ENCODE peak calls at places on chromosomes 6 and 20, in eight cellular contexts. J, V, A, B, C, W, I and D are unnamed samples.

GRCh38 chr20:51142448-51142847 is 119.5 kb upstream of the KCNG1 start:
- DNase-seq in J (no peak), V (no peak), A (no peak), B (no peak), C (no peak), W (no peak), I (no peak), D (no peak)

GRCh38 chr20:2986466-2986865 is 57.0 kb upstream of the GNRH2 start:
- DNase-seq in J (no peak), V (no peak), A (no peak), B (no peak), C (no peak), W (no peak), I (no peak), D (no peak)

GRCh38 chr6:133973109-133973971 is 20.3 kb downstream of the TBPL1 start:
- DNase-seq in J (no peak), V (peak), A (no peak), B (peak), C (peak), W (no peak), I (no peak), D (no peak)

GRCh38 chr6:154925130-154925529 is 70.0 kb upstream of the TIAM2 start:
- DNase-seq in J (no peak), V (no peak), A (no peak), B (peak), C (no peak), W (no peak), I (no peak), D (no peak)

GRCh38 chr20:31788578-31788977 is 30.6 kb upstream of the MYLK2 start:
- DNase-seq in J (no peak), V (peak), A (no peak), B (no peak), C (no peak), W (no peak), I (no peak), D (no peak)

GRCh38 chr6:1762203-1762602 is 152.5 kb downstream of the FOXC1 start:
- DNase-seq in J (no peak), V (no peak), A (no peak), B (no peak), C (no peak), W (no peak), I (peak), D (no peak)

GRCh38 chr6:128601060-128601459 is 80.7 kb upstream of the PTPRK start:
- DNase-seq in J (no peak), V (no peak), A (no peak), B (no peak), C (no peak), W (no peak), I (no peak), D (no peak)

GRCh38 chr20:49627329-49627761 is 59.4 kb upstream of the PTGIS start:
- DNase-seq in J (no peak), V (no peak), A (peak), B (no peak), C (no peak), W (no peak), I (no peak), D (peak)

GRCh38 chr6:169539176-169539897 is 162.5 kb downstream of the WDR27 start:
- DNase-seq in J (no peak), V (no peak), A (no peak), B (no peak), C (no peak), W (no peak), I (no peak), D (no peak)

GRCh38 chr6:46473866-46474265 is 17.4 kb downstream of the RCAN2 start:
- DNase-seq in J (no peak), V (no peak), A (no peak), B (no peak), C (no peak), W (no peak), I (no peak), D (no peak)

GRCh38 chr6:100116409-100117194 is 122.6 kb upstream of the MCHR2 start:
- DNase-seq in J (no peak), V (peak), A (no peak), B (peak), C (peak), W (no peak), I (no peak), D (peak)

GRCh38 chr6:37624606-37625574 is 72.8 kb downstream of the MDGA1 start:
- DNase-seq in J (no peak), V (peak), A (no peak), B (peak), C (no peak), W (peak), I (no peak), D (peak)

GRCh38 chr6:56101141-56101553 is 146.2 kb downstream of the COL21A1 start:
- DNase-seq in J (no peak), V (no peak), A (no peak), B (no peak), C (peak), W (no peak), I (no peak), D (no peak)

GRCh38 chr20:48066256-48066655 is 281.0 kb upstream of the SULF2 start:
- DNase-seq in J (no peak), V (no peak), A (no peak), B (no peak), C (no peak), W (no peak), I (no peak), D (no peak)

GRCh38 chr6:74091133-74091793 is 395.3 kb downstream of the CD109 start:
- DNase-seq in J (no peak), V (peak), A (peak), B (peak), C (peak), W (no peak), I (no peak), D (no peak)

GRCh38 chr20:52536841-52537400 is 345.3 kb upstream of the ZFP64 start:
- DNase-seq in J (no peak), V (no peak), A (no peak), B (no peak), C (no peak), W (no peak), I (no peak), D (no peak)

GRCh38 chr6:54910326-54910952 is 63.9 kb downstream of the FAM83B start:
- DNase-seq in J (no peak), V (no peak), A (peak), B (no peak), C (no peak), W (no peak), I (no peak), D (peak)

GRCh38 chr6:11921017-11921438 is 91.1 kb upstream of the HIVEP1 start:
- DNase-seq in J (no peak), V (no peak), A (peak), B (no peak), C (peak), W (no peak), I (no peak), D (peak)

GRCh38 chr6:34104186-34104585 is 41.7 kb downstream of the GRM4 start:
- DNase-seq in J (no peak), V (no peak), A (no peak), B (no peak), C (no peak), W (no peak), I (no peak), D (no peak)

GRCh38 chr6:83065511-83066192 is at the start of gene UBE3D:
- DNase-seq in J (peak), V (peak), A (peak), B (peak), C (peak), W (peak), I (peak), D (peak)

GRCh38 chr6:160418370-160418769 is 70.2 kb downstream of the SLC22A3 start:
- DNase-seq in J (no peak), V (no peak), A (no peak), B (no peak), C (no peak), W (no peak), I (no peak), D (no peak)

GRCh38 chr6:180295-180694 is 112.0 kb upstream of the DUSP22 start:
- DNase-seq in J (no peak), V (no peak), A (no peak), B (no peak), C (no peak), W (no peak), I (no peak), D (no peak)

GRCh38 chr6:91082311-91082803 is 495.5 kb upstream of the MAP3K7 start:
- DNase-seq in J (no peak), V (peak), A (no peak), B (no peak), C (no peak), W (no peak), I (no peak), D (no peak)

GRCh38 chr20:25477156-25477882 is 69.8 kb downstream of the GINS1 start:
- DNase-seq in J (no peak), V (no peak), A (no peak), B (no peak), C (no peak), W (peak), I (no peak), D (no peak)

GRCh38 chr20:41534170-41534569 is 84.0 kb downstream of the CHD6 start:
- DNase-seq in J (no peak), V (no peak), A (no peak), B (no peak), C (no peak), W (no peak), I (no peak), D (no peak)

GRCh38 chr6:137571854-137572253 is 77.7 kb upstream of the OLIG3 start:
- DNase-seq in J (peak), V (peak), A (no peak), B (peak), C (peak), W (no peak), I (no peak), D (peak)

GRCh38 chr6:39361657-39362486 is 39.4 kb upstream of the KCNK16 start:
- DNase-seq in J (peak), V (peak), A (peak), B (peak), C (peak), W (peak), I (peak), D (peak)

GRCh38 chr6:169556758-169557505 is 144.9 kb downstream of the WDR27 start:
- DNase-seq in J (peak), V (no peak), A (no peak), B (no peak), C (no peak), W (no peak), I (no peak), D (peak)

GRCh38 chr6:147654103-147654845 is 145.8 kb downstream of the SAMD5 start:
- DNase-seq in J (no peak), V (no peak), A (no peak), B (no peak), C (no peak), W (no peak), I (no peak), D (no peak)

GRCh38 chr6:17865798-17866725 is 121.4 kb downstream of the KIF13A start:
- DNase-seq in J (no peak), V (no peak), A (peak), B (no peak), C (peak), W (no peak), I (peak), D (peak)
- TF ChIP-seq POLR2AphosphoS5 in J (no peak), V (no peak), A (peak), B (peak), C (peak), W (no peak), I (no peak), D (peak)

GRCh38 chr20:45575931-45576330 is 3.2 kb downstream of the WFDC8 start:
- DNase-seq in J (no peak), V (no peak), A (no peak), B (no peak), C (no peak), W (no peak), I (no peak), D (no peak)
- TF ChIP-seq POLR2AphosphoS5 in J (no peak), V (no peak), A (no peak), B (no peak), C (no peak), W (no peak), I (no peak), D (no peak)

GRCh38 chr6:32843321-32843978 is 397 bp downstream of the PSMB8 start:
- DNase-seq in J (no peak), V (no peak), A (no peak), B (no peak), C (no peak), W (peak), I (no peak), D (peak)

GRCh38 chr6:32847004-32847403 is 3.2 kb upstream of the PSMB8 start:
- DNase-seq in J (no peak), V (no peak), A (no peak), B (no peak), C (no peak), W (no peak), I (peak), D (no peak)

GRCh38 chr6:32845381-32845884 is 1.6 kb upstream of the PSMB8 start:
- DNase-seq in J (peak), V (no peak), A (peak), B (no peak), C (no peak), W (peak), I (no peak), D (peak)

GRCh38 chr6:32843979-32844838 is at the start of gene PSMB8:
- DNase-seq in J (peak), V (peak), A (peak), B (peak), C (peak), W (peak), I (peak), D (peak)

GRCh38 chr6:32844839-32845372 is 1.1 kb upstream of the PSMB8 start:
- DNase-seq in J (no peak), V (no peak), A (no peak), B (no peak), C (no peak), W (no peak), I (no peak), D (no peak)
- TF ChIP-seq POLR2AphosphoS5 in J (peak), V (peak), A (no peak), B (no peak), C (no peak), W (peak), I (no peak), D (peak)

DNA sequence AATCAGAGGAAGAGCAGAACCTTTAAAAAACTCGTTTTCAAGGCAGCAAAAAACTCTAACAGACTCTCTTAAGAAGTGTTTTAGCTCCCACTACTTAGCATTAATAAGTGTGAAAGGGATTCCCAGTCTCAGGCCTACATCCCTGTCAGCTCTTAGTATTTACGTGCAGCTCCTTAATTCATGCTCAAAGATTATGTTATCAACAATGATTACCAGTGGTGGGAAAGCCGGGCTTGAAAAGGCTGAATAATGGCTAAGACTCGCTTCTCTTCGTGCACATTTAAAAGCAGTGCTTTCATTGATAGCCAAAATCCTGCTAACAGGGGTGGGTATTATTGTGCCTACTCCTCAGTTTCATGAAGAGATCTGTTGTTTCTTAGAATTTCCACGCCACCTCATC is 518.8 kb downstream of the GRIK2 start:
- DNase-seq in J (no peak), V (no peak), A (no peak), B (no peak), C (no peak), W (no peak), I (no peak), D (no peak)
- TF ChIP-seq POLR2AphosphoS5 in J (no peak), V (no peak), A (no peak), B (no peak), C (no peak), W (no peak), I (no peak), D (no peak)

GRCh38 chr6:111683749-111684267 is 78.1 kb upstream of the TRAF3IP2 start:
- DNase-seq in J (no peak), V (no peak), A (peak), B (no peak), C (no peak), W (no peak), I (peak), D (no peak)
- TF ChIP-seq POLR2AphosphoS5 in J (no peak), V (no peak), A (peak), B (no peak), C (no peak), W (no peak), I (peak), D (peak)

DNA sequence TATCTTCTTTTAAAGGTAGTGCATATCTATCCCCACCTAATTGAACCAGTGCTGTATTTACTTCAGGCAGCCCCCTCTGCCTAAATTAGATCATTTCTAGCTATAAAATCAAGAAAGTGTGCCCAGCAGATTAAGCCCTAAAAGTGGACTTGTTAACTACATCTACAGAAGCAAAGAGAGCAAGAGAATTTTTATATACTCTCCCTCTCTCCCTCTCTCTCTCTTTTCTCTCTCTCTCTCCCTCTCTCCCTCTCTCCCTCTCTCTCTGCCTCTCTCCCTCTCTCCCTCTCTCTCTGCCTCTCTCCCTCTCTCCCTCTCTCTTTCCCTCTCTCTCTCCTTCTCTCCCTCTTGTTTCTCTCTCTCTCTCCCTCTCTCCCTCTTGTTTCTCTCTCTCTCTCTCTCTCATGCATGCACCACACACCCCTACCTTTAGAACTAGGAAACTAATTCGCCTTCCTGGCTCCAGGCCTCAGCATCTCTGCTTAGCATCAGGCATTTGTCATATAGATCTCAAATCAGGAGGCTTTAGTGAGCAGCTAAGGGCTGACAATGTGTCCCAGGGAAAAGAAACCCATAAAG is 71.4 kb downstream of the FOXA2 start:
- DNase-seq in J (no peak), V (no peak), A (no peak), B (no peak), C (no peak), W (no peak), I (no peak), D (no peak)
- TF ChIP-seq POLR2AphosphoS5 in J (no peak), V (no peak), A (no peak), B (no peak), C (no peak), W (no peak), I (no peak), D (no peak)

GRCh38 chr6:158557927-158558326 is 2.0 kb upstream of the TMEM181 start:
- DNase-seq in J (no peak), V (no peak), A (no peak), B (no peak), C (no peak), W (peak), I (no peak), D (no peak)
- TF ChIP-seq POLR2AphosphoS5 in J (no peak), V (no peak), A (no peak), B (no peak), C (no peak), W (no peak), I (no peak), D (no peak)

DNA sequence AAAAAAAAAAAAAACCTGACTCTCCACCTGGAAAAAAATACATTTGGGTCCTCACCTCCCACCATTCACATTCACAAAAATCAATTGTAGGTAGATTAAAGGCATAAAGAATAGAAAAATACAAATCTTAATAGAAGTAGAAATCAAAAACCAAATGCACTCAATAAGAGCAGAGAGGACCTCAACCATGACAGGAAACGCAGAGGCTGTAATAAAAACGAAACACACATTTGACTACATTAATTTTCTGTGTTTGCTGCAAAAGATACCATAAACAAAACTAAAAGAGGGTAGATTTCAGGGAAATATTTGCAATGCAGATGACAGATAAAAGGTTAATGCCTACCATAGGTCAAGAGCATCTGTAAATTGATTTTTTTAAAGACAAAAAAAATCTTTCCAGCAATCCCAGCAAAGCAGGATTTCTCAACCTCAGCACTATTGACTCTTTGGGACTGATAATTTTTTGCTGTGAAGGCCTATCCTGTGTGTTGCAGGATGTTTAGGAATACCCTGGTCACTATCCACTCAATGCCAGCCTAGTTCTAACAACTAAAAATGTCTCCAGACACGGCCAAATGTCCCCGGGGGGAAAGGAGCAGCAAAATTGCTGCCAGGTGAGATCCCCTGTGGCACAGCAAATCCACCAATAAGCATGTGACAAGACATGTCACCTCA is 9.1 kb downstream of the ETV7 start:
- DNase-seq in J (no peak), V (no peak), A (no peak), B (no peak), C (no peak), W (no peak), I (no peak), D (no peak)
- TF ChIP-seq POLR2AphosphoS5 in J (no peak), V (no peak), A (no peak), B (no peak), C (no peak), W (no peak), I (no peak), D (no peak)

GRCh38 chr6:167676000-167676665 is 150.6 kb upstream of the AFDN start:
- DNase-seq in J (no peak), V (no peak), A (peak), B (no peak), C (no peak), W (no peak), I (no peak), D (peak)
- TF ChIP-seq POLR2AphosphoS5 in J (no peak), V (no peak), A (no peak), B (no peak), C (no peak), W (peak), I (no peak), D (peak)